ENCODE peak calls at places on chromosomes 11 and 22, in nine cellular contexts. One of them, this sample, is unnamed.

GRCh38 chr11:34002420-34002819 is 49.1 kb upstream of the CAPRIN1 start:
- DNase-seq in fibroblast of mammary gland: no peak
- DNase-seq in right atrium auricular region: no peak
- DNase-seq in foreskin fibroblast: no peak
- DNase-seq in thyroid gland: no peak
- DNase-seq in HL-60: no peak
- DNase-seq in cardiac muscle cell: no peak
- DNase-seq in WERI-Rb-1: peak
- DNase-seq in body of pancreas: peak
- DNase-seq in this sample: no peak

GRCh38 chr11:88036701-88037100 is 138.5 kb downstream of the RAB38 start:
- DNase-seq in fibroblast of mammary gland: no peak
- DNase-seq in right atrium auricular region: no peak
- DNase-seq in foreskin fibroblast: no peak
- DNase-seq in thyroid gland: no peak
- DNase-seq in HL-60: no peak
- DNase-seq in cardiac muscle cell: no peak
- DNase-seq in WERI-Rb-1: no peak
- DNase-seq in body of pancreas: no peak
- DNase-seq in this sample: no peak

GRCh38 chr22:17810570-17811116 is 36.4 kb upstream of the BID start:
- DNase-seq in fibroblast of mammary gland: no peak
- DNase-seq in right atrium auricular region: no peak
- DNase-seq in foreskin fibroblast: no peak
- DNase-seq in thyroid gland: no peak
- DNase-seq in HL-60: no peak
- DNase-seq in cardiac muscle cell: no peak
- DNase-seq in WERI-Rb-1: no peak
- DNase-seq in body of pancreas: no peak
- DNase-seq in this sample: no peak

GRCh38 chr22:24894220-24894975 is 52.1 kb downstream of the LHFPL7 start:
- DNase-seq in fibroblast of mammary gland: peak
- DNase-seq in right atrium auricular region: peak
- DNase-seq in foreskin fibroblast: peak
- DNase-seq in thyroid gland: peak
- DNase-seq in HL-60: peak
- DNase-seq in cardiac muscle cell: peak
- DNase-seq in WERI-Rb-1: peak
- DNase-seq in body of pancreas: peak
- DNase-seq in this sample: peak

GRCh38 chr22:39144101-39144815 is 8.2 kb downstream of the CBX7 start:
- DNase-seq in fibroblast of mammary gland: peak
- DNase-seq in right atrium auricular region: no peak
- DNase-seq in foreskin fibroblast: peak
- DNase-seq in thyroid gland: peak
- DNase-seq in HL-60: no peak
- DNase-seq in cardiac muscle cell: peak
- DNase-seq in WERI-Rb-1: no peak
- DNase-seq in body of pancreas: peak
- DNase-seq in this sample: no peak

GRCh38 chr11:28470180-28470579 is 362.0 kb downstream of the METTL15 start:
- DNase-seq in fibroblast of mammary gland: no peak
- DNase-seq in right atrium auricular region: no peak
- DNase-seq in foreskin fibroblast: no peak
- DNase-seq in thyroid gland: no peak
- DNase-seq in HL-60: no peak
- DNase-seq in cardiac muscle cell: no peak
- DNase-seq in WERI-Rb-1: no peak
- DNase-seq in body of pancreas: no peak
- DNase-seq in this sample: no peak

GRCh38 chr11:61114913-61115312 is 12.6 kb downstream of the CD5 start:
- DNase-seq in fibroblast of mammary gland: no peak
- DNase-seq in right atrium auricular region: no peak
- DNase-seq in foreskin fibroblast: no peak
- DNase-seq in thyroid gland: no peak
- DNase-seq in HL-60: no peak
- DNase-seq in cardiac muscle cell: no peak
- DNase-seq in WERI-Rb-1: no peak
- DNase-seq in body of pancreas: no peak
- DNase-seq in this sample: no peak

GRCh38 chr11:111586305-111586915 is 15.8 kb upstream of the SIK2 start:
- DNase-seq in fibroblast of mammary gland: peak
- DNase-seq in right atrium auricular region: no peak
- DNase-seq in foreskin fibroblast: peak
- DNase-seq in thyroid gland: no peak
- DNase-seq in HL-60: peak
- DNase-seq in cardiac muscle cell: peak
- DNase-seq in WERI-Rb-1: peak
- DNase-seq in body of pancreas: peak
- DNase-seq in this sample: no peak

GRCh38 chr11:26229270-26229669 is 102.7 kb upstream of the ANO3 start:
- DNase-seq in fibroblast of mammary gland: peak
- DNase-seq in right atrium auricular region: no peak
- DNase-seq in foreskin fibroblast: peak
- DNase-seq in thyroid gland: no peak
- DNase-seq in HL-60: no peak
- DNase-seq in cardiac muscle cell: peak
- DNase-seq in WERI-Rb-1: no peak
- DNase-seq in body of pancreas: no peak
- DNase-seq in this sample: peak

GRCh38 chr11:118621071-118621815 is 13.8 kb downstream of the PHLDB1 start:
- DNase-seq in fibroblast of mammary gland: peak
- DNase-seq in right atrium auricular region: peak
- DNase-seq in foreskin fibroblast: peak
- DNase-seq in thyroid gland: peak
- DNase-seq in HL-60: peak
- DNase-seq in cardiac muscle cell: peak
- DNase-seq in WERI-Rb-1: peak
- DNase-seq in body of pancreas: peak
- DNase-seq in this sample: peak

GRCh38 chr11:118621898-118622375 is 14.5 kb downstream of the PHLDB1 start:
- DNase-seq in fibroblast of mammary gland: no peak
- DNase-seq in right atrium auricular region: no peak
- DNase-seq in foreskin fibroblast: no peak
- DNase-seq in thyroid gland: no peak
- DNase-seq in HL-60: no peak
- DNase-seq in cardiac muscle cell: no peak
- DNase-seq in WERI-Rb-1: no peak
- DNase-seq in body of pancreas: no peak
- DNase-seq in this sample: no peak

GRCh38 chr11:118619444-118620205 is 12.2 kb downstream of the PHLDB1 start:
- DNase-seq in fibroblast of mammary gland: peak
- DNase-seq in right atrium auricular region: peak
- DNase-seq in foreskin fibroblast: peak
- DNase-seq in thyroid gland: peak
- DNase-seq in HL-60: no peak
- DNase-seq in cardiac muscle cell: peak
- DNase-seq in WERI-Rb-1: no peak
- DNase-seq in body of pancreas: peak
- DNase-seq in this sample: peak

GRCh38 chr11:118618991-118619375 is 11.6 kb downstream of the PHLDB1 start:
- DNase-seq in fibroblast of mammary gland: peak
- DNase-seq in right atrium auricular region: peak
- DNase-seq in foreskin fibroblast: peak
- DNase-seq in thyroid gland: no peak
- DNase-seq in HL-60: no peak
- DNase-seq in cardiac muscle cell: peak
- DNase-seq in WERI-Rb-1: no peak
- DNase-seq in body of pancreas: peak
- DNase-seq in this sample: peak

GRCh38 chr11:118620529-118621070 is 13.2 kb downstream of the PHLDB1 start:
- DNase-seq in fibroblast of mammary gland: no peak
- DNase-seq in right atrium auricular region: no peak
- DNase-seq in foreskin fibroblast: no peak
- DNase-seq in thyroid gland: no peak
- DNase-seq in HL-60: no peak
- DNase-seq in cardiac muscle cell: peak
- DNase-seq in WERI-Rb-1: no peak
- DNase-seq in body of pancreas: no peak
- DNase-seq in this sample: no peak
- H3K4me3 ChIP-seq in fibroblast of mammary gland: peak
- H3K4me3 ChIP-seq in right atrium auricular region: peak
- H3K4me3 ChIP-seq in foreskin fibroblast: peak
- H3K4me3 ChIP-seq in thyroid gland: peak
- H3K4me3 ChIP-seq in HL-60: no peak
- H3K4me3 ChIP-seq in cardiac muscle cell: peak
- H3K4me3 ChIP-seq in WERI-Rb-1: peak
- H3K4me3 ChIP-seq in body of pancreas: no peak
- H3K4me3 ChIP-seq in this sample: peak

GRCh38 chr11:78300108-78300507 is 111.4 kb downstream of the USP35 start:
- DNase-seq in fibroblast of mammary gland: no peak
- DNase-seq in right atrium auricular region: no peak
- DNase-seq in foreskin fibroblast: no peak
- DNase-seq in thyroid gland: no peak
- DNase-seq in HL-60: no peak
- DNase-seq in cardiac muscle cell: no peak
- DNase-seq in WERI-Rb-1: no peak
- DNase-seq in body of pancreas: no peak
- DNase-seq in this sample: no peak

GRCh38 chr11:78295347-78295746 is 106.6 kb downstream of the USP35 start:
- DNase-seq in fibroblast of mammary gland: no peak
- DNase-seq in right atrium auricular region: no peak
- DNase-seq in foreskin fibroblast: no peak
- DNase-seq in thyroid gland: no peak
- DNase-seq in HL-60: no peak
- DNase-seq in cardiac muscle cell: no peak
- DNase-seq in WERI-Rb-1: no peak
- DNase-seq in body of pancreas: no peak
- DNase-seq in this sample: no peak

GRCh38 chr11:78295991-78296930 is 107.5 kb downstream of the USP35 start:
- DNase-seq in fibroblast of mammary gland: no peak
- DNase-seq in right atrium auricular region: no peak
- DNase-seq in foreskin fibroblast: no peak
- DNase-seq in thyroid gland: no peak
- DNase-seq in HL-60: no peak
- DNase-seq in cardiac muscle cell: no peak
- DNase-seq in WERI-Rb-1: peak
- DNase-seq in body of pancreas: no peak
- DNase-seq in this sample: no peak

GRCh38 chr11:78299000-78299712 is 110.4 kb downstream of the USP35 start:
- DNase-seq in fibroblast of mammary gland: no peak
- DNase-seq in right atrium auricular region: no peak
- DNase-seq in foreskin fibroblast: no peak
- DNase-seq in thyroid gland: no peak
- DNase-seq in HL-60: no peak
- DNase-seq in cardiac muscle cell: no peak
- DNase-seq in WERI-Rb-1: no peak
- DNase-seq in body of pancreas: no peak
- DNase-seq in this sample: no peak

DNA sequence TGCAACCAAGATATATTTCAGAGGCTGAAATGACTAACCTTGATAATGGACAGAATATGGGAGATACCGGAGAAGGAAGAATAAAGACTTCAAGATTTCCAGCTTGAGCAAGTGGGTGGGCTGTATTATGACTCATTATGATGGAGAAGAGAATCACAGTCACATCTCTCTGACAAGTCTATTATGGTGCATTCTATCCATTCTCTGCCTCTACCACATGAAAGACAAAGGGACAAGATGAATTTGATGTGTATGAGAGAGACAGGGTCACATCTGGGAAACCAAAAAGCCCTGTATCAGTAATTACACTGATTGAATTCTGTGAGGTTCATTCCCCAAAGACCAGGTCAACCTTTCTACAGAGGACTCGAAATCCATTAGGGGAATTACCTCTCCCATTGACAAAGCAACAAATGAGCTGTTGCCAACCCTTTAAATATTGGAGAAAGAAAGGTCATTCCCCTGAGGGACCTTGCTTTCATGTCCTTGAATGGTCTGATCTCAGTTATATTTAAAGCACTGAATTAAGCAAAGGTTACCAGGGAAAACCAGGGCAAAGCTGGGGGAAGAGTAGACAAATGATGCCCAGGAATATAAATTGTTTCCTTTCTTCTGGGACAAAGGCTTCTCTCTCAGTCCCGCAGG is 109.6 kb downstream of the USP35 start:
- DNase-seq in fibroblast of mammary gland: no peak
- DNase-seq in right atrium auricular region: no peak
- DNase-seq in foreskin fibroblast: no peak
- DNase-seq in thyroid gland: no peak
- DNase-seq in HL-60: no peak
- DNase-seq in cardiac muscle cell: no peak
- DNase-seq in WERI-Rb-1: no peak
- DNase-seq in body of pancreas: no peak
- DNase-seq in this sample: no peak
- TF ChIP-seq CTCF in fibroblast of mammary gland: no peak
- TF ChIP-seq CTCF in right atrium auricular region: no peak
- TF ChIP-seq CTCF in foreskin fibroblast: no peak
- TF ChIP-seq CTCF in thyroid gland: no peak
- TF ChIP-seq CTCF in HL-60: no peak
- TF ChIP-seq CTCF in cardiac muscle cell: no peak
- TF ChIP-seq CTCF in WERI-Rb-1: no peak
- TF ChIP-seq CTCF in body of pancreas: no peak
- TF ChIP-seq CTCF in this sample: no peak

DNA sequence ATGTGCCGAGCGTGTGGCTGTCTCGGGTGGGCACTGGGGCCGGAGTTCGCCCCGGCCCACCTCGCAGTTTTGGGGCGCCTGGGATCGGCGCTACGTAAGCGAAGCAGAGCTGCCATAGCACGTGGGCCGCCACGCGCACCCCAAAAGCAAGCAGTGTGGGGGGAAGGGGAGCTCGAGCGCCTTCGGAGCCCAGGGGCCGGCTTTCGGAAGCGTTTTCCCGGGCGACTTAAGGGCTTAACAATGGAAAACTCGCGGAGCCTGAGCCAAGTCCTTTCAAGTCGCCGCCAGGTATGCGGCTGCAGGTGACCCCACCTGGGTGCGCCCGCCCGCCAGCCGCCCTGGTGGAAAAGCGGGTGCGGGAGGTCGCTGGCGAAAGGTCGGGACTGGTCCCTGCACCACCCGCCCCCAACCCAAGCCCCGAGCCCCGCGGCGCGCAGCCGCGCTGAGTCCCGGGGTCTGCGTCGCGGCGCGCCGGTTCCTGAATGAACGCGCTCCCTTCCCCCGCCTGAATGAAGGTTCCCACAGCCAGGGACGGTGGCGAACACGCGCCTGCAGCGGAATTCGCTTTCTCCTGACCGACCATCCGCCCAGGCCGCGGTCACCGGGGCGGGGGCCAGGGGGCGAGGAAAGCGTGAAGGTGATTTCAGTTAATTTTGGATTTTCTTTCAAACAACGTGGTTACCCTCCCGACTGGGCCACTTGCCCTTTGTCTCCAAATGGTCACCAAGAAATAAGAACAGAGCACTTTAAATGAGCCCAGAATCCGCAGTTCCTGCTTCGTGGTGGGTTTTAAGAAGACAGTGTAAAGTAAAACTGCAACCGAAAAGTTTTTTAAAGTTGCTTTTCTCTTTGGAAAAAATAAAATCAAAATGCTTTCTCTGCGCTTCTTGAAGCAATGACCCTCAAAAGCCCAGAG is 2.7 kb upstream of the CCND1 start:
- DNase-seq in fibroblast of mammary gland: peak
- DNase-seq in right atrium auricular region: no peak
- DNase-seq in foreskin fibroblast: peak
- DNase-seq in thyroid gland: peak
- DNase-seq in HL-60: peak
- DNase-seq in cardiac muscle cell: peak
- DNase-seq in WERI-Rb-1: no peak
- DNase-seq in body of pancreas: peak
- DNase-seq in this sample: no peak
- H3K4me3 ChIP-seq in fibroblast of mammary gland: peak
- H3K4me3 ChIP-seq in right atrium auricular region: peak
- H3K4me3 ChIP-seq in foreskin fibroblast: peak
- H3K4me3 ChIP-seq in thyroid gland: peak
- H3K4me3 ChIP-seq in HL-60: no peak
- H3K4me3 ChIP-seq in cardiac muscle cell: peak
- H3K4me3 ChIP-seq in WERI-Rb-1: no peak
- H3K4me3 ChIP-seq in body of pancreas: no peak
- H3K4me3 ChIP-seq in this sample: peak

GRCh38 chr11:121672630-121673487 is 220.1 kb upstream of the SORL1-AS1 start:
- DNase-seq in fibroblast of mammary gland: peak
- DNase-seq in right atrium auricular region: peak
- DNase-seq in foreskin fibroblast: peak
- DNase-seq in thyroid gland: peak
- DNase-seq in HL-60: no peak
- DNase-seq in cardiac muscle cell: peak
- DNase-seq in WERI-Rb-1: peak
- DNase-seq in body of pancreas: no peak
- DNase-seq in this sample: no peak
- TF ChIP-seq CTCF in fibroblast of mammary gland: no peak
- TF ChIP-seq CTCF in right atrium auricular region: no peak
- TF ChIP-seq CTCF in foreskin fibroblast: no peak
- TF ChIP-seq CTCF in thyroid gland: no peak
- TF ChIP-seq CTCF in HL-60: no peak
- TF ChIP-seq CTCF in cardiac muscle cell: no peak
- TF ChIP-seq CTCF in WERI-Rb-1: no peak
- TF ChIP-seq CTCF in body of pancreas: no peak
- TF ChIP-seq CTCF in this sample: no peak

This sample was measured in HFF-Myc.